ENCODE peak calls at places on chromosomes 16 and 17, in eight cellular contexts. D is PC-9, C is lower lobe of right lung, E is lung, U is H7, B is IMR-90, V is SK-N-SH, K is ascending aorta. Z is an unnamed sample.

GRCh38 chr17:82272495-82273326 is 789 bp downstream of the CSNK1D start:
- DNase-seq in V (peak; percentile 92), C (peak; percentile 73), K (no peak), E (peak; percentile 51), U (peak; percentile 96), B (no peak), D (no peak), Z (peak; percentile 23)

GRCh38 chr17:11712445-11712844 is 114.2 kb downstream of the DNAH9 start:
- DNase-seq in V (no peak), E (no peak), D (no peak), B (no peak), U (no peak), K (no peak), C (no peak), Z (no peak)

GRCh38 chr16:85674828-85675227 is 13.9 kb downstream of the GINS2 start:
- DNase-seq in D (no peak), C (no peak), U (peak; percentile 9), E (no peak), V (no peak), B (no peak), K (no peak), Z (no peak)

GRCh38 chr16:29029168-29029994 is 44.5 kb downstream of the LAT start:
- DNase-seq in D (peak; percentile 75), K (peak; percentile 15), V (no peak), E (no peak), U (peak; percentile 68), C (no peak), B (peak; percentile 98), Z (peak; percentile 94)

GRCh38 chr17:72119963-72120877 is 600 bp upstream of the SOX9 start:
- DNase-seq in U (peak; percentile 73), B (peak; percentile 91), V (peak; percentile 79), K (no peak), D (peak; percentile 57), C (no peak), E (peak; percentile 48), Z (peak; percentile 84)

GRCh38 chr16:81451753-81452680 is 7.4 kb downstream of the CMIP start:
- DNase-seq in E (no peak), V (no peak), U (no peak), B (peak; percentile 11), C (peak; percentile 64), D (no peak), K (no peak), Z (no peak)

GRCh38 chr17:63941751-63942150 is 9.6 kb upstream of the CD79B start:
- DNase-seq in U (no peak), C (no peak), B (no peak), K (no peak), E (no peak), V (no peak), D (no peak), Z (no peak)

GRCh38 chr17:5868916-5869475 is 201.2 kb upstream of the WSCD1 start:
- DNase-seq in K (no peak), D (no peak), V (no peak), C (no peak), U (no peak), E (no peak), B (no peak), Z (no peak)

GRCh38 chr17:65797809-65798208 is 236.4 kb upstream of the AXIN2 start:
- DNase-seq in C (no peak), E (no peak), U (peak; percentile 22), B (no peak), V (peak; percentile 8), K (no peak), D (no peak), Z (peak; percentile 37)

GRCh38 chr17:76948726-76949342 is 80.6 kb downstream of the MGAT5B start:
- DNase-seq in B (no peak), K (no peak), V (no peak), U (peak; percentile 55), E (no peak), D (no peak), C (no peak), Z (no peak)

GRCh38 chr16:31072540-31073072 is 1.4 kb downstream of the ZNF668 start:
- DNase-seq in E (no peak), C (no peak), D (no peak), K (no peak), B (peak; percentile 69), V (peak; percentile 62), U (no peak), Z (no peak)

GRCh38 chr16:52843386-52843785 is 209.3 kb downstream of the CHD9NB start:
- DNase-seq in C (no peak), V (no peak), E (no peak), K (no peak), D (no peak), U (no peak), B (no peak), Z (no peak)

GRCh38 chr16:48541108-48541786 is 68.7 kb downstream of the N4BP1 start:
- DNase-seq in U (peak; percentile 9), E (no peak), V (no peak), B (no peak), D (no peak), C (no peak), K (no peak), Z (no peak)

GRCh38 chr17:81090361-81091133 is 55.6 kb downstream of the BAIAP2 start:
- DNase-seq in U (peak; percentile 98), E (peak; percentile 83), V (peak; percentile 83), C (peak; percentile 92), D (no peak), K (no peak), B (no peak), Z (peak; percentile 35)

GRCh38 chr16:68737046-68737729 is at the start of gene CDH1:
- DNase-seq in C (peak; percentile 94), E (peak; percentile 93), B (no peak), D (peak; percentile 84), U (peak; percentile 100), V (peak; percentile 73), K (no peak), Z (peak; percentile 44)

GRCh38 chr16:29876578-29877249 is 13.7 kb upstream of the CDIPT start:
- DNase-seq in K (no peak), B (no peak), D (no peak), V (no peak), U (peak; percentile 91), E (no peak), C (no peak), Z (no peak)

GRCh38 chr17:81453049-81453448 is 57.8 kb downstream of the BAHCC1 start:
- DNase-seq in D (no peak), C (no peak), V (no peak), B (no peak), K (no peak), U (no peak), E (no peak), Z (no peak)

GRCh38 chr17:5584971-5585794 is 874 bp upstream of the NLRP1 start:
- DNase-seq in U (no peak), K (no peak), B (peak; percentile 89), D (peak; percentile 41), C (peak; percentile 69), E (no peak), V (no peak), Z (peak; percentile 74)

GRCh38 chr17:330993-331701 is 21.5 kb downstream of the RPH3AL start:
- DNase-seq in K (no peak), V (no peak), C (no peak), E (no peak), D (no peak), B (no peak), U (no peak), Z (no peak)

GRCh38 chr17:4816826-4817225 is 9.9 kb downstream of the PLD2 start:
- DNase-seq in V (no peak), D (no peak), C (no peak), B (no peak), U (no peak), K (no peak), E (no peak), Z (no peak)

GRCh38 chr17:41544497-41544896 is 16.4 kb upstream of the KRT19 start:
- DNase-seq in U (no peak), B (no peak), K (no peak), C (no peak), E (no peak), V (peak; percentile 56), D (peak; percentile 48), Z (peak; percentile 74)

GRCh38 chr17:17435323-17435722 is 41.5 kb upstream of the MED9 start:
- DNase-seq in D (no peak), E (no peak), V (no peak), U (no peak), K (no peak), C (peak; percentile 14), B (peak; percentile 99), Z (no peak)

DNA sequence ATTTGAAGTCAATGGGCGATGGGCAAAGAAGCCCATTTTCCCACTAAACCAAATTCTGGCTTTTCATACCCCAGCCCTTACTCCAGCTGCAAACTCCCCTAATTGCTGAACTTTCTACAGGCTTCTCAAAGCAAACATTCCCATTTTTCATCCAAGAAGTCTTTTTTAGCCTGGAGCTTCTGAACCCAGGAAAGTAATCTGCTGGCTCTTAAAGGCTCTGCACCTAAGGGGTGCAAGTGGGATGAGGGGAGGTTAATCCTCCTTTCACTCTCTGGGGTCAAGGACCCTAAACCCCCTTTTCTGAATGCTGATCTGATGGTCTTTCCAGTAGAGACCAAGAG is 2.4 kb downstream of the HOXB7 start:
- DNase-seq in K (no peak), V (no peak), E (no peak), D (no peak), B (no peak), C (no peak), U (no peak), Z (no peak)
- H3K27me3 ChIP-seq in K (peaks cover under 1% of the 10 kb centered on the region), V (peaks cover 99% of the 10 kb centered on the region), E (peaks cover under 1% of the 10 kb centered on the region), D (no peaks in the 10 kb centered on the region), B (no peaks in the 10 kb centered on the region), C (peaks cover 99% of the 10 kb centered on the region), U (peaks cover 99% of the 10 kb centered on the region), Z (peaks cover 100% of the 10 kb centered on the region)

GRCh38 chr16:1003551-1004347 is 22.2 kb downstream of the SOX8 start:
- DNase-seq in U (no peak), V (no peak), B (peak; percentile 14), K (no peak), C (no peak), E (no peak), D (no peak), Z (peak; percentile 22)
- H3K27me3 ChIP-seq in U (no peaks in the 10 kb centered on the region), V (peaks cover 73% of the 10 kb centered on the region), B (peaks cover 48% of the 10 kb centered on the region), K (no peaks in the 10 kb centered on the region), C (peaks cover 20% of the 10 kb centered on the region), E (no peaks in the 10 kb centered on the region), D (peaks cover 22% of the 10 kb centered on the region), Z (no peaks in the 10 kb centered on the region)

GRCh38 chr17:46817901-46818209 is 637 bp downstream of the WNT3 start:
- DNase-seq in D (no peak), C (no peak), U (no peak), K (no peak), B (no peak), V (no peak), E (no peak), Z (no peak)
- H3K27me3 ChIP-seq in D (peaks cover 14% of the 10 kb centered on the region), C (peaks cover 85% of the 10 kb centered on the region), U (peaks cover 35% of the 10 kb centered on the region), K (peaks cover 37% of the 10 kb centered on the region), B (peaks cover 92% of the 10 kb centered on the region), V (peaks cover 9% of the 10 kb centered on the region), E (peaks cover 8% of the 10 kb centered on the region), Z (peaks cover 67% of the 10 kb centered on the region)

GRCh38 chr17:49858796-49859195 is 10.9 kb upstream of the TAC4 start:
- DNase-seq in D (no peak), E (no peak), U (no peak), B (no peak), V (no peak), C (no peak), K (no peak), Z (no peak)

GRCh38 chr17:49862781-49863331 is 15.0 kb upstream of the TAC4 start:
- DNase-seq in C (no peak), B (no peak), U (peak; percentile 73), K (no peak), V (no peak), D (no peak), E (peak; percentile 42), Z (peak; percentile 22)

GRCh38 chr17:49861150-49861884 is 13.4 kb upstream of the TAC4 start:
- DNase-seq in D (peak; percentile 65), E (peak; percentile 43), U (peak; percentile 93), V (peak; percentile 93), C (no peak), B (peak; percentile 27), K (no peak), Z (peak; percentile 81)

GRCh38 chr17:49859991-49860953 is 12.4 kb upstream of the TAC4 start:
- DNase-seq in E (no peak), U (peak; percentile 80), C (no peak), K (no peak), V (no peak), D (no peak), B (no peak), Z (no peak)
- H3K27me3 ChIP-seq in E (no peaks in the 10 kb centered on the region), U (peaks cover 2% of the 10 kb centered on the region), C (peaks cover 17% of the 10 kb centered on the region), K (no peaks in the 10 kb centered on the region), V (peaks cover 6% of the 10 kb centered on the region), D (peaks cover under 1% of the 10 kb centered on the region), B (peaks cover 42% of the 10 kb centered on the region), Z (no peaks in the 10 kb centered on the region)

Z was measured in cardiac muscle cell.